ENCODE peak calls at places on chromosome 17, in nine cellular contexts. One of them, this sample, is unnamed.

GRCh38 chr17:41324180-41325075 is 8.9 kb upstream of the KRTAP17-1 start:
- DNase-seq in fibroblast of lung: no peak
- DNase-seq in IMR-90: peak; percentile 8
- DNase-seq in GM23248: no peak
- DNase-seq in A549: peak; percentile 26
- DNase-seq in DND-41: no peak
- DNase-seq in mammary epithelial cell: peak; percentile 63
- DNase-seq in HCT116: peak; percentile 28
- DNase-seq in neural progenitor cell: peak; percentile 60
- DNase-seq in this sample: peak; percentile 35

GRCh38 chr17:15414502-15415348 is 52.7 kb downstream of the CDRT4 start:
- DNase-seq in mammary epithelial cell: no peak
- DNase-seq in GM23248: no peak
- DNase-seq in A549: no peak
- DNase-seq in IMR-90: no peak
- DNase-seq in HCT116: no peak
- DNase-seq in fibroblast of lung: no peak
- DNase-seq in neural progenitor cell: peak; percentile 13
- DNase-seq in DND-41: no peak
- DNase-seq in this sample: no peak

GRCh38 chr17:50691550-50692447 is 15.9 kb downstream of the ANKRD40 start:
- DNase-seq in mammary epithelial cell: no peak
- DNase-seq in HCT116: no peak
- DNase-seq in DND-41: no peak
- DNase-seq in IMR-90: no peak
- DNase-seq in neural progenitor cell: no peak
- DNase-seq in A549: no peak
- DNase-seq in GM23248: peak; percentile 49
- DNase-seq in fibroblast of lung: peak; percentile 50
- DNase-seq in this sample: no peak

GRCh38 chr17:2688351-2689342 is 22.9 kb downstream of the CLUH start:
- DNase-seq in IMR-90: no peak
- DNase-seq in GM23248: no peak
- DNase-seq in mammary epithelial cell: peak; percentile 21
- DNase-seq in neural progenitor cell: no peak
- DNase-seq in HCT116: no peak
- DNase-seq in fibroblast of lung: no peak
- DNase-seq in A549: no peak
- DNase-seq in DND-41: no peak
- DNase-seq in this sample: peak; percentile 68

GRCh38 chr17:47730681-47731080 is 2.4 kb upstream of the TBX21 start:
- DNase-seq in GM23248: no peak
- DNase-seq in fibroblast of lung: no peak
- DNase-seq in A549: no peak
- DNase-seq in mammary epithelial cell: no peak
- DNase-seq in neural progenitor cell: no peak
- DNase-seq in DND-41: no peak
- DNase-seq in HCT116: no peak
- DNase-seq in IMR-90: no peak
- DNase-seq in this sample: no peak

GRCh38 chr17:48160177-48160967 is 52.8 kb downstream of the SNX11 start:
- DNase-seq in HCT116: no peak
- DNase-seq in A549: no peak
- DNase-seq in fibroblast of lung: no peak
- DNase-seq in neural progenitor cell: no peak
- DNase-seq in DND-41: no peak
- DNase-seq in mammary epithelial cell: no peak
- DNase-seq in GM23248: no peak
- DNase-seq in IMR-90: no peak
- DNase-seq in this sample: no peak

GRCh38 chr17:43871947-43872690 is 25.1 kb downstream of the CD300LG start:
- DNase-seq in HCT116: no peak
- DNase-seq in A549: no peak
- DNase-seq in GM23248: no peak
- DNase-seq in fibroblast of lung: no peak
- DNase-seq in IMR-90: no peak
- DNase-seq in DND-41: no peak
- DNase-seq in mammary epithelial cell: peak; percentile 50
- DNase-seq in neural progenitor cell: no peak
- DNase-seq in this sample: no peak

GRCh38 chr17:42881768-42882565 is 18.6 kb upstream of the G6PC1 start:
- DNase-seq in fibroblast of lung: no peak
- DNase-seq in DND-41: no peak
- DNase-seq in neural progenitor cell: no peak
- DNase-seq in HCT116: no peak
- DNase-seq in mammary epithelial cell: no peak
- DNase-seq in GM23248: no peak
- DNase-seq in A549: no peak
- DNase-seq in IMR-90: no peak
- DNase-seq in this sample: no peak

GRCh38 chr17:74204474-74204873 is 996 bp downstream of the RPL38 start:
- DNase-seq in mammary epithelial cell: no peak
- DNase-seq in fibroblast of lung: no peak
- DNase-seq in IMR-90: no peak
- DNase-seq in A549: no peak
- DNase-seq in HCT116: no peak
- DNase-seq in neural progenitor cell: no peak
- DNase-seq in DND-41: no peak
- DNase-seq in GM23248: no peak
- DNase-seq in this sample: no peak

GRCh38 chr17:62998665-62999393 is 32.8 kb downstream of the TANC2 start:
- DNase-seq in mammary epithelial cell: peak; percentile 19
- DNase-seq in IMR-90: no peak
- DNase-seq in neural progenitor cell: no peak
- DNase-seq in DND-41: no peak
- DNase-seq in HCT116: no peak
- DNase-seq in A549: no peak
- DNase-seq in fibroblast of lung: peak; percentile 48
- DNase-seq in GM23248: no peak
- DNase-seq in this sample: no peak

GRCh38 chr17:47218896-47219430 is 9.8 kb downstream of the MYL4 start:
- DNase-seq in mammary epithelial cell: no peak
- DNase-seq in neural progenitor cell: no peak
- DNase-seq in IMR-90: no peak
- DNase-seq in GM23248: no peak
- DNase-seq in DND-41: peak; percentile 21
- DNase-seq in HCT116: no peak
- DNase-seq in A549: no peak
- DNase-seq in fibroblast of lung: no peak
- DNase-seq in this sample: no peak

GRCh38 chr17:64153565-64153964 is 23.6 kb upstream of the ERN1 start:
- DNase-seq in neural progenitor cell: no peak
- DNase-seq in fibroblast of lung: no peak
- DNase-seq in HCT116: no peak
- DNase-seq in mammary epithelial cell: no peak
- DNase-seq in DND-41: no peak
- DNase-seq in A549: no peak
- DNase-seq in GM23248: no peak
- DNase-seq in IMR-90: no peak
- DNase-seq in this sample: no peak

GRCh38 chr17:10579270-10579669 is 29.8 kb upstream of the MYH2 start:
- DNase-seq in IMR-90: no peak
- DNase-seq in neural progenitor cell: no peak
- DNase-seq in DND-41: peak; percentile 28
- DNase-seq in mammary epithelial cell: peak; percentile 28
- DNase-seq in fibroblast of lung: no peak
- DNase-seq in A549: no peak
- DNase-seq in HCT116: no peak
- DNase-seq in GM23248: no peak
- DNase-seq in this sample: peak; percentile 45

GRCh38 chr17:16484445-16485169 is 7.4 kb downstream of the LRRC75A start:
- DNase-seq in neural progenitor cell: peak; percentile 38
- DNase-seq in GM23248: no peak
- DNase-seq in mammary epithelial cell: no peak
- DNase-seq in A549: no peak
- DNase-seq in IMR-90: no peak
- DNase-seq in HCT116: no peak
- DNase-seq in DND-41: no peak
- DNase-seq in fibroblast of lung: no peak
- DNase-seq in this sample: no peak

GRCh38 chr17:37286430-37286829 is 89.4 kb upstream of the C17orf78 start:
- DNase-seq in HCT116: no peak
- DNase-seq in GM23248: no peak
- DNase-seq in neural progenitor cell: peak; percentile 10
- DNase-seq in A549: no peak
- DNase-seq in IMR-90: no peak
- DNase-seq in mammary epithelial cell: no peak
- DNase-seq in fibroblast of lung: no peak
- DNase-seq in DND-41: no peak
- DNase-seq in this sample: no peak
- H3K4me2 ChIP-seq in HCT116: no peak overlapping the region
- H3K4me2 ChIP-seq in GM23248: no peak overlapping the region
- H3K4me2 ChIP-seq in neural progenitor cell: no peak overlapping the region
- H3K4me2 ChIP-seq in A549: no peak overlapping the region
- H3K4me2 ChIP-seq in IMR-90: no peak overlapping the region
- H3K4me2 ChIP-seq in mammary epithelial cell: no peak overlapping the region
- H3K4me2 ChIP-seq in fibroblast of lung: no peak overlapping the region
- H3K4me2 ChIP-seq in DND-41: no peak overlapping the region
- H3K4me2 ChIP-seq in this sample: no peak overlapping the region

DNA sequence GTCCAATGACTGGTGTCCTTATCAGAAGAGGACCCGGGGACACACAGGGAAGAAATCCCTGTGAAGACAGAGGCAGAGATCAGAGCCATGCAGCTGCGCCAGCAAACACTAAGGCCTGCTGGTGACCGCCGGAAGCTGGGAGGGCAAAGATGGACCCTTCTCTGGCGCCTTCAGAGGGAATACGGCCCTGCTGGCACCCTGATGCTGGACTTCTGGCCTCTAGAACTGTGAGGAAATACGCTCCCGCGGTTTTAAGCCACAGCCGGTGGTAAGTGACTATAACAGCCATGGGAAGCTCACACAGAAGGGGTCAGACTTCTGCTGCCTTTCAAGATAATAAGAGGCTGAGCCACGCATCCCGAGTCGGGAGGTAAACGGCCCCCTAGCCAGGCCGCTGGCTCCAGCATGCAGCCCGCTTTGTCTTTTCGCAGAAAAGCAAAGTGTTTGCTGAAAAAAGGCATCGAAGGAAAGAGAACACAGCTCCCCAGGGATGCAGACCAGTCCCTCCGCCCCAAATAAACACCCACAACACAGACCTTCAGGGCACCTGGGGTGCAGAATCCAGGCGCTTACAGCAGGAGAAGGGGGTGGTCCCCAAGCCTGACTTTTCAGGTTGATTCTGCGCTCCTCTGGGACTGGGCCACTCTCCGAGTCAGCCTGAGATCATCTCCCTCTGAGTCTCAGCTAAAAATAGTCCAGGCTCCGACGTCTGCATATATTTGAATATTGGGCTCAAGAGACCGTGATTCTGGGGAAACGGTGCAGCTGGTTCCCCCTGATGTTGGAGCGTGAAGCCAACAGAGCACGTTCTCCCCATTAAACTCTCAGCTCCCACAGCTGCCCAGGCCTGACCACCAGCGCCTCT is 89.6 kb downstream of the MGAT5B start:
- DNase-seq in fibroblast of lung: peak; percentile 32
- DNase-seq in GM23248: peak; percentile 68
- DNase-seq in mammary epithelial cell: no peak
- DNase-seq in A549: no peak
- DNase-seq in HCT116: no peak
- DNase-seq in DND-41: no peak
- DNase-seq in neural progenitor cell: peak; percentile 47
- DNase-seq in IMR-90: peak; percentile 21
- DNase-seq in this sample: peak; percentile 96
- H3K4me2 ChIP-seq in fibroblast of lung: no peak overlapping the region
- H3K4me2 ChIP-seq in GM23248: no peak overlapping the region
- H3K4me2 ChIP-seq in mammary epithelial cell: no peak overlapping the region
- H3K4me2 ChIP-seq in A549: no peak overlapping the region
- H3K4me2 ChIP-seq in HCT116: no peak overlapping the region
- H3K4me2 ChIP-seq in DND-41: no peak overlapping the region
- H3K4me2 ChIP-seq in neural progenitor cell: peak overlapping the region; percentile 19
- H3K4me2 ChIP-seq in IMR-90: no peak overlapping the region
- H3K4me2 ChIP-seq in this sample: peak overlapping the region; percentile 86

GRCh38 chr17:6570731-6571465 is 14.5 kb upstream of the PITPNM3 start:
- DNase-seq in IMR-90: no peak
- DNase-seq in HCT116: no peak
- DNase-seq in neural progenitor cell: peak; percentile 87
- DNase-seq in A549: no peak
- DNase-seq in GM23248: no peak
- DNase-seq in fibroblast of lung: no peak
- DNase-seq in DND-41: no peak
- DNase-seq in mammary epithelial cell: no peak
- DNase-seq in this sample: no peak

GRCh38 chr17:6569391-6570302 is 13.3 kb upstream of the PITPNM3 start:
- DNase-seq in GM23248: no peak
- DNase-seq in A549: no peak
- DNase-seq in fibroblast of lung: no peak
- DNase-seq in mammary epithelial cell: no peak
- DNase-seq in HCT116: no peak
- DNase-seq in DND-41: no peak
- DNase-seq in neural progenitor cell: no peak
- DNase-seq in IMR-90: no peak
- DNase-seq in this sample: no peak

GRCh38 chr17:6572997-6573396 is 16.6 kb upstream of the PITPNM3 start:
- DNase-seq in mammary epithelial cell: no peak
- DNase-seq in HCT116: no peak
- DNase-seq in fibroblast of lung: no peak
- DNase-seq in GM23248: no peak
- DNase-seq in A549: no peak
- DNase-seq in DND-41: no peak
- DNase-seq in neural progenitor cell: no peak
- DNase-seq in IMR-90: no peak
- DNase-seq in this sample: no peak

GRCh38 chr17:6568186-6568758 is 11.9 kb upstream of the PITPNM3 start:
- DNase-seq in IMR-90: no peak
- DNase-seq in GM23248: no peak
- DNase-seq in A549: no peak
- DNase-seq in HCT116: no peak
- DNase-seq in DND-41: no peak
- DNase-seq in fibroblast of lung: no peak
- DNase-seq in neural progenitor cell: no peak
- DNase-seq in mammary epithelial cell: no peak
- DNase-seq in this sample: no peak

GRCh38 chr17:6567528-6568185 is 11.3 kb upstream of the PITPNM3 start:
- DNase-seq in IMR-90: no peak
- DNase-seq in fibroblast of lung: no peak
- DNase-seq in neural progenitor cell: peak; percentile 51
- DNase-seq in DND-41: no peak
- DNase-seq in GM23248: peak; percentile 23
- DNase-seq in A549: no peak
- DNase-seq in mammary epithelial cell: peak; percentile 91
- DNase-seq in HCT116: no peak
- DNase-seq in this sample: no peak
- H3K4me2 ChIP-seq in IMR-90: no peak overlapping the region
- H3K4me2 ChIP-seq in fibroblast of lung: no peak overlapping the region
- H3K4me2 ChIP-seq in neural progenitor cell: no peak overlapping the region
- H3K4me2 ChIP-seq in DND-41: no peak overlapping the region
- H3K4me2 ChIP-seq in GM23248: no peak overlapping the region
- H3K4me2 ChIP-seq in A549: no peak overlapping the region
- H3K4me2 ChIP-seq in mammary epithelial cell: peak overlapping the region; percentile 80
- H3K4me2 ChIP-seq in HCT116: no peak overlapping the region
- H3K4me2 ChIP-seq in this sample: no peak overlapping the region

DNA sequence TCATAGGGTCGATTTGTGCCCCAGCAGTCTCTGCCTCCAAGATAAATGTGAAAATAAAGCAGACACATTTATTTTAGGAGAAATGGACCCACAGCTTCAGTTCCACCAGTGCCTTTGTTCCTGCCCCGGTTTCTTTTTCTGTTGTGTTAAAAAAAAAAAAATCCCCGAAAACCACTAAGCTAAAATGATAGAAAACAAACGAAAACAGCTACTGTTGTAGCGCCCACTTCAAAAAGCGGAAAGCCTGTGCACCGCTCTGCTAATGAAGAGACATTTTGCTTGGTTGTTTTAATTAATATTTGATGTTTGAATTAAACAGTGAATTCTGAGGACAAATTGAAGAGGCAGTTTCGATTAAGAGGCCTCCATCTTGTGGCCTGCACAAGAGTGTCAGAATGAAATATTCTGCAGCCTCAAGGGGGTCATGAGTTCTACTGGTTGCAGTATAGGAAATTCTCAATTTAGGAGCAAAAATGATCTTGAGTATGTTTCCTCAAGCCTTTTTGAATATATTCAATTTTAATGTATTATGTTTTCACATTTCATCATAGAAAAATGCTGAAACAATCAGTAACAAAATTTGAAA is 186.7 kb downstream of the RPTOR start:
- DNase-seq in mammary epithelial cell: no peak
- DNase-seq in IMR-90: no peak
- DNase-seq in HCT116: no peak
- DNase-seq in A549: no peak
- DNase-seq in GM23248: no peak
- DNase-seq in neural progenitor cell: no peak
- DNase-seq in DND-41: no peak
- DNase-seq in fibroblast of lung: no peak
- DNase-seq in this sample: no peak
- H3K4me2 ChIP-seq in mammary epithelial cell: no peak overlapping the region
- H3K4me2 ChIP-seq in IMR-90: no peak overlapping the region
- H3K4me2 ChIP-seq in HCT116: no peak overlapping the region
- H3K4me2 ChIP-seq in A549: no peak overlapping the region
- H3K4me2 ChIP-seq in GM23248: no peak overlapping the region
- H3K4me2 ChIP-seq in neural progenitor cell: peak overlapping the region; percentile 37
- H3K4me2 ChIP-seq in DND-41: peak overlapping the region; percentile 23
- H3K4me2 ChIP-seq in fibroblast of lung: no peak overlapping the region
- H3K4me2 ChIP-seq in this sample: no peak overlapping the region